ENCODE peak calls at places on chromosomes 5 and 9, in five cellular contexts. L, N, P, G and H are unnamed samples.

GRCh38 chr5:147177125-147177840 is 57.5 kb upstream of the STK32A start:
- DNase-seq in N (no peak), G (no peak), P (no peak), L (no peak), H (no peak)

GRCh38 chr9:1048853-1049252 is 1.3 kb upstream of the DMRT2 start:
- DNase-seq in L (no peak), P (no peak), N (no peak), G (no peak), H (no peak)

GRCh38 chr5:5886353-5886752 is 463.9 kb downstream of the ICE1 start:
- DNase-seq in N (peak; percentile 4), G (no peak), P (no peak), L (no peak), H (no peak)

GRCh38 chr9:34628656-34629491 is at the start of gene ARID3C:
- DNase-seq in P (peak; percentile 28), L (no peak), G (no peak), N (peak; percentile 69), H (peak; percentile 29)

GRCh38 chr5:141677415-141677814 is 4.6 kb downstream of the ARAP3 start:
- DNase-seq in G (peak; percentile 39), L (no peak), N (peak; percentile 92), P (peak; percentile 7), H (no peak)

GRCh38 chr5:110896901-110897300 is 158.1 kb downstream of the SLC25A46 start:
- DNase-seq in N (no peak), P (no peak), L (no peak), G (no peak), H (no peak)

GRCh38 chr5:119055267-119055666 is 15.6 kb upstream of the DMXL1 start:
- DNase-seq in N (no peak), G (no peak), L (no peak), P (no peak), H (no peak)

GRCh38 chr9:33117306-33117705 is 40.8 kb upstream of the SMU1 start:
- DNase-seq in G (no peak), L (no peak), P (peak; percentile 55), N (no peak), H (peak; percentile 43)

GRCh38 chr5:175678074-175678473 is 20.2 kb downstream of the HRH2 start:
- DNase-seq in G (no peak), L (no peak), N (no peak), P (no peak), H (no peak)

GRCh38 chr5:93899026-93899600 is 157.7 kb upstream of the POU5F2 start:
- DNase-seq in L (no peak), P (peak; percentile 52), N (peak; percentile 55), G (peak; percentile 18), H (no peak)

GRCh38 chr9:27726244-27727141 is 153.2 kb upstream of the C9orf72 start:
- DNase-seq in P (peak; percentile 77), G (peak; percentile 53), N (peak; percentile 93), L (peak; percentile 44), H (peak; percentile 22)

GRCh38 chr9:37370968-37371563 is 51.4 kb upstream of the GRHPR start:
- DNase-seq in P (no peak), N (no peak), L (no peak), G (peak; percentile 95), H (no peak)

GRCh38 chr5:135578685-135579341 is at the start of gene CXCL14:
- DNase-seq in N (peak; percentile 84), L (no peak), G (no peak), P (no peak), H (no peak)

GRCh38 chr5:176776916-176777315 is 33.4 kb upstream of the UNC5A start:
- DNase-seq in L (no peak), N (no peak), G (no peak), P (no peak), H (no peak)

GRCh38 chr5:95446009-95446408 is 54.8 kb downstream of the FAM81B start:
- DNase-seq in N (no peak), P (peak; percentile 86), G (no peak), L (peak; percentile 10), H (peak; percentile 93)

GRCh38 chr9:129473523-129474244 is 147.2 kb downstream of the C9orf50 start:
- DNase-seq in L (no peak), N (no peak), P (no peak), G (no peak), H (no peak)

GRCh38 chr5:37926732-37927131 is 86.9 kb upstream of the GDNF start:
- DNase-seq in N (no peak), L (no peak), G (no peak), P (peak; percentile 23), H (no peak)

GRCh38 chr5:37664551-37664950 is 175.3 kb downstream of the GDNF start:
- DNase-seq in G (no peak), N (no peak), L (no peak), P (no peak), H (no peak)

GRCh38 chr9:88187631-88188030 is 49.4 kb upstream of the SPATA31C2 start:
- DNase-seq in G (no peak), L (no peak), N (no peak), P (no peak), H (no peak)

GRCh38 chr9:37632479-37632878 is 18.3 kb upstream of the FRMPD1 start:
- DNase-seq in L (no peak), N (peak; percentile 27), G (no peak), P (no peak), H (no peak)

GRCh38 chr5:77987988-77988387 is 211.8 kb upstream of the TBCA start:
- DNase-seq in P (no peak), G (no peak), L (no peak), N (no peak), H (no peak)

GRCh38 chr5:344668-345067 is 23.2 kb downstream of the AHRR start:
- DNase-seq in N (no peak), L (no peak), G (no peak), P (no peak), H (no peak)

GRCh38 chr5:61332369-61332745 is 299 bp downstream of the ZSWIM6 start:
- DNase-seq in G (no peak), L (no peak), N (peak; percentile 53), P (no peak), H (no peak)

GRCh38 chr9:15274425-15274824 is 32.6 kb downstream of the TTC39B start:
- DNase-seq in N (peak; percentile 47), G (no peak), P (no peak), L (no peak), H (no peak)

GRCh38 chr5:34865131-34865530 is 26.2 kb downstream of the TTC23L start:
- DNase-seq in N (no peak), L (no peak), P (no peak), G (no peak), H (no peak)

GRCh38 chr5:178312900-178313299 is 80.3 kb upstream of the PHYKPL start:
- DNase-seq in L (no peak), N (no peak), G (no peak), P (no peak), H (no peak)

GRCh38 chr5:400282-401215 is 42.4 kb upstream of the EXOC3 start:
- DNase-seq in N (no peak), P (peak; percentile 55), G (no peak), L (no peak), H (no peak)

GRCh38 chr5:154473581-154474266 is 4.3 kb downstream of the HAND1 start:
- DNase-seq in P (no peak), N (peak; percentile 82), G (no peak), L (no peak), H (no peak)

GRCh38 chr5:141002667-141002965 is 36.3 kb downstream of the PCDHAC2 start:
- DNase-seq in L (no peak), N (no peak), G (no peak), P (no peak), H (no peak)

GRCh38 chr5:1068204-1068894 is 43.5 kb downstream of the SLC12A7 start:
- DNase-seq in P (no peak), G (no peak), N (no peak), L (no peak), H (no peak)

DNA sequence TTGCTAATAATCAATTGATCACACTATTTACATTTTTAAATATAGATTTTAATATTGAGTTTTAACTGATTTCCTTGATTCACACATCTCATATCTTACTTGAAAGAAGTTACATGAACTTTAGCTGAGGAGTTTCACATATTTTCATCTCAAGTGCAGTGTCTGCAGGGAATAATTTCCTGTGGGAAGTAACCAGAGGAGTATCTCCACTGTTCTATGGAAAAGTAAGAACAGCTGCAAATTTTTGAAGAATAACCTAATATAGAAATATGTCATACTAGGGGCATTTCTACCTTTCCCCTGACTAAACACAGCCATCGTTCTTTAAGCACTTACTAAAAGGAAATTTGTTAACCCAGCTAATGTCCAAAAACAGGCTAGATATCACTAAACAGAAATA is 546.4 kb downstream of the EFNA5 start:
- DNase-seq in G (no peak), N (no peak), L (no peak), P (no peak), H (no peak)
- H3K9me2 ChIP-seq in G (no peaks in the 10 kb centered on the region), N (no peaks in the 10 kb centered on the region), L (no peaks in the 10 kb centered on the region), P (no peaks in the 10 kb centered on the region), H (no peaks in the 10 kb centered on the region)

GRCh38 chr5:52996966-52997365 is 7.8 kb downstream of the ITGA2 start:
- DNase-seq in N (no peak), L (no peak), P (no peak), G (no peak), H (no peak)
- H3K4me2 ChIP-seq in N (no peak overlapping the region), L (no peak overlapping the region), P (no peak overlapping the region), G (no peak overlapping the region), H (peak overlapping the region; percentile 86)

DNA sequence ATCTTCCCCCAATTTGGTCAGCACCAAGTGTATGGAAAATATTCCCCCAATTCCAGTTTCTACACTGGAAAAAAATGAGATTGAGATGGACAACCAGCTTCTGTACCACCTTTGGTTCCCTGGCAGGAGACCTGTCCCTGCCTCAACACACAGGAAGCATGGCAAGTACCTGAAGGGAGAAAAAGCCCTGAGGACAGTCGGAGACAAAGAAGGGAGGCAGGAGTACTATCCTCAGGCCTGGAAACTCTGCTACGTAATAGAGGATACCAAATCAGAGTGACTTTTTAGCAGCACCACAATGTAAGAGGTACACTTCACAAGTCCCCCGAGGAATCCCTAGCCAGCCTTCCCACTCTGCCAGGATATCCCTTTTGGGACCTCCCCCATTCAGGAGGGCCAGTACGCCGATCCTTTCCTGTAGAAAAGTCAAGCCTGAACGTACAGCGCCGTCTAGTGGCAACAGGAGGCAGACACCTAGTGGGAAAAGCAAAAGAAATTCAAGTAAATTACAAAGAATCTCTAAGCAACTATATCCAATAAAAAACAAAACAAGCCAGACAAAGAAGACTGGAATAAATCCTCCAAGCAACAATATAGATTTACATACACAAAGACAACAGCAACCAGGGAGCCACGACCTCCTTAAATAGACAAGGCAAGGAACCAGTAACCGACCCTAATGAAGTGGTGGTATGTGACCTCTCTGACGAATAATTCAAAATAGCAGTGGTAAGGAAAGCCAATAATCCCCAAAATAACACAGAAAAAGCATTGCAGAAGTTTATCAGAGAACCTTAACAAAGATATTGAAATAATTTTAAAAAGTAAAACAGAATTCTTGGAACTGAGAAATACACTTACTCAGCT is 63.3 kb upstream of the SLCO6A1 start:
- DNase-seq in G (peak; percentile 16), L (peak; percentile 48), N (peak; percentile 91), P (peak; percentile 71), H (no peak)
- TF ChIP-seq CTCF in G (peak; percentile 83), L (peak; percentile 97), N (peak; percentile 96), P (peak; percentile 99), H (peak; percentile 81)

DNA sequence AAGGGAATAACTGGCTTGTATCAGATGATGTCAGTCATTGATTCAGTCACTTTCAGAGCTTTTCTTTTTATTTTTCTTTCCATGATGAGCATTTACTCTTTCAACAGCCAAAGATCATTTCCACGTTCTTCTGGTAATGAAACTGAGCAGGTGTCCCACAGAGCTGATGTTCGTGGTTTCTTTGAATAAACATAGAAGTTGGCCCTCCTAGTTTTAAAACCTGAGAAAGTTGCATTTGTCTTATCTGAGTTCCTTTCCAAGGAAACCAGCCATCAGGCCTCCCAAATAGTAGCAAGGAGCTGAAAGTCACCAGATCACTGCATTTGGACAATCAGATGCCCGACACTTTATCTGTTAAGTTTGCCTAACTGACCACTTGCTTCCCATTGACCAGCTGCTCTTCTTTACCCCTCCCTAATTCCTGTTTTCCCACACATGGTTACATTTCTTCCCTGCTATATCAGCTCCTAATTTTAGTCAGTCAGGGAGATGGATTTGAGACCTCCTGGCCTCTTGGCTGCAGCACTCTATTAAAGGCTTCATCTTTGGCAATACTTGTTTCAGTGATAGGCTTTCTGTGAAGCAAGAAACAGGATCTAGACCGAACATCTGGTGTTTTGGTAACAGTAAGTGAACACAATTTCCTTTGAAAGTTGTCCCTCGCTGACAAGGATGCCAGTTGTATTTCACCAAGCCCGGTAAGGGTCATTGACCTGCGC is 420.8 kb downstream of the CHSY3 start:
- DNase-seq in N (no peak), L (no peak), G (peak; percentile 71), P (no peak), H (no peak)
- H3K9me2 ChIP-seq in N (no peaks in the 10 kb centered on the region), L (no peaks in the 10 kb centered on the region), G (no peaks in the 10 kb centered on the region), P (no peaks in the 10 kb centered on the region), H (no peaks in the 10 kb centered on the region)